ENCODE peak calls at places on chromosomes 16 and 17, in seven cellular contexts. K is endodermal cell; S is AG04450; L is coronary artery; Q is cardiac muscle cell; H is heart right ventricle; B is CD4-positive, alpha-beta T cell. P is an unnamed sample.

GRCh38 chr17:38719943-38720641 is 10.0 kb upstream of the CISD3 start:
- DNase-seq in K (peak; percentile 96), S (no peak), L (no peak), Q (no peak), H (no peak), B (no peak), P (no peak)

GRCh38 chr16:58421529-58421928 is 29.3 kb downstream of the GINS3 start:
- DNase-seq in K (no peak), S (no peak), L (no peak), Q (peak; percentile 48), H (peak; percentile 52), B (no peak), P (no peak)

GRCh38 chr17:38605230-38605851 is 411 bp downstream of the SRCIN1 start:
- DNase-seq in K (peak; percentile 93), S (no peak), L (no peak), Q (no peak), H (no peak), B (no peak), P (no peak)

GRCh38 chr17:19567216-19568015 is 33.8 kb downstream of the SLC47A1 start:
- DNase-seq in K (no peak), S (no peak), L (no peak), Q (no peak), H (no peak), B (no peak), P (no peak)

GRCh38 chr17:78745407-78746088 is 36.5 kb downstream of the CYTH1 start:
- DNase-seq in K (peak; percentile 71), S (no peak), L (no peak), Q (peak; percentile 63), H (no peak), B (no peak), P (no peak)

GRCh38 chr16:23064642-23065041 is 84.6 kb downstream of the USP31 start:
- DNase-seq in K (no peak), S (no peak), L (no peak), Q (peak; percentile 78), H (no peak), B (no peak), P (no peak)

GRCh38 chr17:72152392-72152727 is 31.5 kb downstream of the SOX9 start:
- DNase-seq in K (no peak), S (no peak), L (no peak), Q (peak; percentile 70), H (no peak), B (no peak), P (no peak)

GRCh38 chr17:60398227-60398959 is 6.5 kb upstream of the USP32 start:
- DNase-seq in K (no peak), S (no peak), L (no peak), Q (no peak), H (no peak), B (no peak), P (no peak)

GRCh38 chr16:2858245-2859025 is 465 bp upstream of the PRSS22 start:
- DNase-seq in K (peak; percentile 90), S (no peak), L (no peak), Q (no peak), H (no peak), B (no peak), P (no peak)

GRCh38 chr17:16419074-16419928 is 3.9 kb downstream of the TRPV2 start:
- DNase-seq in K (peak; percentile 70), S (peak; percentile 66), L (no peak), Q (peak; percentile 80), H (no peak), B (no peak), P (peak; percentile 82)

GRCh38 chr17:48577330-48577945 is 712 bp downstream of the HOXB4 start:
- DNase-seq in K (no peak), S (no peak), L (no peak), Q (no peak), H (no peak), B (no peak), P (peak; percentile 84)

GRCh38 chr16:68344252-68344651 is 33.4 kb downstream of the PRMT7 start:
- DNase-seq in K (no peak), S (no peak), L (no peak), Q (no peak), H (no peak), B (no peak), P (no peak)

GRCh38 chr17:42821176-42821575 is 2.9 kb downstream of the BECN1 start:
- DNase-seq in K (no peak), S (no peak), L (peak; percentile 9), Q (no peak), H (no peak), B (no peak), P (no peak)

GRCh38 chr17:15273141-15273793 is 8.1 kb upstream of the PMP22 start:
- DNase-seq in K (no peak), S (peak; percentile 90), L (no peak), Q (peak; percentile 85), H (no peak), B (no peak), P (no peak)

GRCh38 chr16:50024684-50025543 is at the start of gene CNEP1R1:
- DNase-seq in K (peak; percentile 99), S (peak; percentile 93), L (peak; percentile 97), Q (peak; percentile 98), H (peak; percentile 93), B (peak; percentile 91), P (peak; percentile 64)

GRCh38 chr17:27609606-27610303 is 21.2 kb upstream of the LGALS9 start:
- DNase-seq in K (peak; percentile 85), S (no peak), L (no peak), Q (peak; percentile 52), H (no peak), B (no peak), P (no peak)

GRCh38 chr17:537133-537532 is 177.5 kb downstream of the VPS53 start:
- DNase-seq in K (peak; percentile 71), S (no peak), L (no peak), Q (no peak), H (no peak), B (no peak), P (no peak)

GRCh38 chr17:21173543-21173942 is 40.4 kb downstream of the TMEM11 start:
- DNase-seq in K (peak; percentile 33), S (no peak), L (no peak), Q (no peak), H (no peak), B (no peak), P (no peak)
- TF ChIP-seq CTCF in K (no peak), S (no peak), L (no peak), Q (no peak), H (no peak), B (no peak), P (no peak)

GRCh38 chr17:32912218-32912897 is 15.6 kb upstream of the TMEM98 start:
- DNase-seq in K (peak; percentile 78), S (peak; percentile 44), L (no peak), Q (peak; percentile 85), H (peak; percentile 29), B (no peak), P (peak; percentile 44)
- TF ChIP-seq CTCF in K (peak; percentile 28), S (peak; percentile 11), L (no peak), Q (peak; percentile 30), H (no peak), B (no peak), P (no peak)

GRCh38 chr17:44672479-44673093 is 16.3 kb downstream of the MEIOC start:
- DNase-seq in K (no peak), S (no peak), L (no peak), Q (peak; percentile 52), H (no peak), B (no peak), P (no peak)
- TF ChIP-seq CTCF in K (peak; percentile 85), S (peak; percentile 76), L (no peak), Q (peak; percentile 68), H (peak; percentile 61), B (peak; percentile 36), P (peak; percentile 46)

DNA sequence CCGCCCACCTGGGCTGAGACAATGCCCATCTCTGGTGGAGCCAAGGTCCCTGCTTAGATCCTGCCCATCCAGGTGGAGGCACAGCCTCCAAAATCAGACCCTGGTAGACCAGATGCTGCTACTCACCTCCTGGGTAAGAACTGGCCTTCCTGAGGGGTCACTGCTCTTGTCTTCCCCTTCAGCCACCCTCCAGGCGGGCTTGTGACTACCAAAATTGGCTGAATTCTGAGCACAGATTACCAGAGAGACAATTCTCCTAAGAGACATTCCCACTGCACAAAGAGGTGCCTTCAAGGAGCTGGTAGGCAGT is 10.9 kb downstream of the MMP2 start:
- DNase-seq in K (no peak), S (no peak), L (peak; percentile 69), Q (no peak), H (no peak), B (no peak), P (no peak)
- TF ChIP-seq CTCF in K (no peak), S (no peak), L (no peak), Q (no peak), H (no peak), B (no peak), P (no peak)

GRCh38 chr16:73214825-73215481 is 167.0 kb upstream of the ZFHX3 start:
- DNase-seq in K (no peak), S (peak; percentile 65), L (no peak), Q (peak; percentile 52), H (no peak), B (no peak), P (no peak)

GRCh38 chr16:73219176-73219575 is 171.2 kb upstream of the ZFHX3 start:
- DNase-seq in K (no peak), S (no peak), L (no peak), Q (no peak), H (no peak), B (no peak), P (no peak)

GRCh38 chr16:73216932-73217331 is 169.0 kb upstream of the ZFHX3 start:
- DNase-seq in K (no peak), S (no peak), L (no peak), Q (no peak), H (no peak), B (no peak), P (no peak)

GRCh38 chr16:73215482-73216377 is 167.8 kb upstream of the ZFHX3 start:
- DNase-seq in K (no peak), S (peak; percentile 62), L (no peak), Q (peak; percentile 36), H (no peak), B (no peak), P (no peak)

DNA sequence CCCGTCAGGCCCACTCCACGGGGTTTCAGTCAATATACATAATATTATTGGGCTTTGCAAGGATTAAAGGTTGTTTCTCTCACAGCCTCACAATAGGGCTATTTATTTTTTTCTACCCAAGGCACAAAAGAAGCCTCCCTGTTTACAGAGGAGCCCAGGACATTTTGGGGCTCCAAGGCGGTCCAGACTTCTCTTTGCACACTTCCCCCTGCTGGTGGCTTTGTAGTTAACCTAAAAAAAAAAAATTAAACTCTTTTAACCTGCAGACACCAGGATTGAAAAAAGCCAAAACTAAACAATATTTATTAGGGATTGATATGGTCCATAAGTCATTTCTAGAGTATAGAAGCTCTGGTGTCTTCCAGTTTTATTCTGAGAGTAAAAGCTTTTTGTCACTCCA is 169.7 kb upstream of the ZFHX3 start:
- DNase-seq in K (no peak), S (no peak), L (no peak), Q (no peak), H (no peak), B (no peak), P (no peak)
- TF ChIP-seq CTCF in K (peak; percentile 76), S (peak; percentile 19), L (no peak), Q (peak; percentile 23), H (peak; percentile 18), B (no peak), P (peak; percentile 10)

GRCh38 chr16:84967828-84968227 is 43.5 kb downstream of the ZDHHC7 start:
- DNase-seq in K (no peak), S (no peak), L (no peak), Q (peak; percentile 21), H (no peak), B (no peak), P (no peak)
- TF ChIP-seq CTCF in K (no peak), S (no peak), L (no peak), Q (no peak), H (no peak), B (no peak), P (no peak)